ENCODE peak calls at places on chromosomes 5 and 9, in ten cellular contexts. R is T-helper 1 cell; E is adrenal gland; U is CD8-positive, alpha-beta memory T cell; Z is GM13976; F is HT1080; G is NCI-H226; Q is HS-5; M is activated CD4-positive, CD25-positive, alpha-beta regulatory T cell; L is astrocyte of the spinal cord. B is an unnamed sample.
A peak's percentile ranks its signal among the peaks of the same experiment; 100 is the strongest.

GRCh38 chr9:74644015-74644414 is 146.9 kb downstream of the RORB start:
- DNase-seq in M (no peak), L (no peak), Q (no peak), E (no peak), Z (no peak), U (no peak), R (no peak), G (no peak), F (no peak), B (no peak)

GRCh38 chr5:75885849-75886596 is 168.8 kb upstream of the POC5 start:
- DNase-seq in R (no peak), E (no peak), L (no peak), Z (no peak), Q (no peak), F (peak; percentile 72), U (no peak), M (no peak), G (no peak), B (no peak)

GRCh38 chr5:160188151-160188967 is 40.9 kb upstream of the FABP6 start:
- DNase-seq in G (peak; percentile 99), F (no peak), E (peak; percentile 82), Z (peak; percentile 59), Q (no peak), R (no peak), U (no peak), L (peak; percentile 47), M (no peak), B (no peak)

GRCh38 chr9:94031380-94031779 is 52.9 kb upstream of the PTPDC1 start:
- DNase-seq in Z (no peak), Q (no peak), E (no peak), F (no peak), U (no peak), L (no peak), M (no peak), G (no peak), R (no peak), B (no peak)

GRCh38 chr5:6719896-6720560 is 6.8 kb downstream of the TENT4A start:
- DNase-seq in L (no peak), E (no peak), R (no peak), F (no peak), U (no peak), Q (no peak), Z (no peak), G (no peak), M (no peak), B (no peak)

GRCh38 chr9:112439171-112439570 is 47.5 kb upstream of the KIAA1958 start:
- DNase-seq in Z (no peak), G (no peak), M (no peak), Q (no peak), U (no peak), L (no peak), E (no peak), F (no peak), R (no peak), B (no peak)

GRCh38 chr9:133455936-133456335 is 3.8 kb upstream of the CACFD1 start:
- DNase-seq in G (no peak), Q (no peak), M (no peak), Z (no peak), U (no peak), R (no peak), L (no peak), E (no peak), F (no peak), B (no peak)

GRCh38 chr5:142748568-142749249 is 21.5 kb upstream of the ARHGAP26 start:
- DNase-seq in R (peak; percentile 35), U (peak; percentile 39), E (no peak), G (no peak), Z (no peak), F (peak; percentile 46), L (no peak), Q (no peak), M (peak; percentile 15), B (peak; percentile 34)

GRCh38 chr5:20536339-20536738 is 548.3 kb upstream of the CDH18 start:
- DNase-seq in R (no peak), Z (no peak), L (no peak), M (no peak), Q (no peak), F (no peak), E (no peak), U (no peak), G (no peak), B (no peak)

GRCh38 chr5:180290568-180291233 is 1.2 kb downstream of the MAPK9 start:
- DNase-seq in U (no peak), Z (no peak), R (no peak), L (no peak), F (no peak), M (no peak), G (no peak), E (peak; percentile 25), Q (no peak), B (no peak)

GRCh38 chr9:93601063-93601462 is 24.7 kb downstream of the PHF2 start:
- DNase-seq in Z (no peak), E (no peak), M (no peak), F (no peak), G (no peak), R (no peak), Q (no peak), L (no peak), U (no peak), B (no peak)

GRCh38 chr5:155728857-155729683 is 597.9 kb upstream of the SGCD start:
- DNase-seq in G (no peak), R (no peak), E (no peak), M (no peak), Q (no peak), U (no peak), L (no peak), Z (no peak), F (no peak), B (no peak)

GRCh38 chr5:35136386-35136785 is 88.6 kb upstream of the AGXT2 start:
- DNase-seq in F (peak; percentile 96), Q (peak; percentile 100), L (peak; percentile 80), M (no peak), R (no peak), E (no peak), U (no peak), G (peak; percentile 91), Z (no peak), B (no peak)

GRCh38 chr9:107034831-107035230 is 171.9 kb downstream of the ZNF462 start:
- DNase-seq in R (no peak), L (no peak), Z (no peak), G (no peak), E (no peak), M (no peak), U (no peak), Q (no peak), F (no peak), B (no peak)

GRCh38 chr5:86320266-86320665 is 297.5 kb upstream of the COX7C start:
- DNase-seq in U (no peak), Z (no peak), L (peak; percentile 35), F (no peak), Q (peak; percentile 15), M (no peak), G (no peak), R (no peak), E (no peak), B (no peak)

GRCh38 chr5:90381213-90381929 is 28.2 kb downstream of the CETN3 start:
- DNase-seq in Q (no peak), Z (no peak), E (no peak), F (no peak), M (no peak), G (no peak), U (no peak), R (no peak), L (no peak), B (no peak)

GRCh38 chr9:86534572-86535258 is 180.5 kb upstream of the TUT7 start:
- DNase-seq in E (no peak), R (no peak), G (no peak), L (peak; percentile 27), Z (no peak), M (no peak), F (no peak), Q (peak; percentile 49), U (no peak), B (no peak)

GRCh38 chr9:122100756-122101155 is 7.6 kb upstream of the TTLL11 start:
- DNase-seq in M (no peak), L (no peak), R (no peak), U (no peak), F (no peak), E (no peak), Z (no peak), Q (no peak), G (no peak), B (no peak)

GRCh38 chr9:33817327-33818166 is 587 bp downstream of the UBE2R2 start:
- DNase-seq in Z (peak; percentile 74), Q (peak; percentile 42), F (peak; percentile 79), G (peak; percentile 35), U (peak; percentile 35), L (peak; percentile 70), R (peak; percentile 49), M (peak; percentile 49), E (peak; percentile 51), B (peak; percentile 32)

GRCh38 chr5:154690488-154690887 is 64.7 kb upstream of the LARP1 start:
- DNase-seq in G (no peak), U (no peak), R (no peak), L (no peak), M (no peak), Z (no peak), F (no peak), Q (no peak), E (no peak), B (no peak)

GRCh38 chr9:132404228-132404881 is 2.3 kb downstream of the TTF1 start:
- DNase-seq in F (peak; percentile 10), R (no peak), U (no peak), G (no peak), Z (peak; percentile 71), E (no peak), L (no peak), M (no peak), Q (no peak), B (no peak)

GRCh38 chr5:38916802-38917201 is 71.0 kb downstream of the OSMR start:
- DNase-seq in R (no peak), U (no peak), Z (no peak), M (no peak), F (no peak), E (no peak), G (no peak), L (no peak), Q (no peak), B (no peak)

GRCh38 chr5:3149899-3150298 is 398.4 kb upstream of the IRX2 start:
- DNase-seq in F (no peak), Z (no peak), L (no peak), U (no peak), M (no peak), Q (no peak), G (no peak), R (no peak), E (no peak), B (no peak)

GRCh38 chr9:125521462-125522327 is 185.3 kb downstream of the MAPKAP1 start:
- DNase-seq in L (peak; percentile 96), Z (no peak), U (no peak), E (peak; percentile 51), G (peak; percentile 89), M (no peak), F (peak; percentile 98), Q (peak; percentile 93), R (no peak), B (no peak)

GRCh38 chr5:27325513-27325912 is 287.1 kb upstream of the CDH9 start:
- DNase-seq in Q (no peak), M (no peak), Z (no peak), G (no peak), U (no peak), F (peak; percentile 33), L (peak; percentile 57), R (no peak), E (no peak), B (no peak)

GRCh38 chr9:121619989-121620673 is 31.3 kb upstream of the DAB2IP start:
- DNase-seq in F (no peak), M (no peak), G (no peak), E (no peak), Z (no peak), R (no peak), U (no peak), L (no peak), Q (no peak), B (no peak)

GRCh38 chr9:22423566-22423965 is 23.1 kb upstream of the DMRTA1 start:
- DNase-seq in F (no peak), R (no peak), L (no peak), E (no peak), M (no peak), Q (no peak), G (no peak), U (no peak), Z (no peak), B (no peak)

GRCh38 chr9:120387257-120387999 is 192.5 kb downstream of the CDK5RAP2 start:
- DNase-seq in Q (no peak), M (no peak), L (no peak), G (no peak), R (no peak), Z (no peak), F (no peak), E (no peak), U (no peak), B (no peak)